ENCODE peak calls at places on chromosome 22, in five cellular contexts. D is hepatocyte, I is endodermal cell, T is Caco-2, R is heart right ventricle. X is an unnamed sample.

GRCh38 chr22:16949561-16949960 is 58.5 kb downstream of the GAB4 start:
- DNase-seq in I (no peak), D (no peak), R (no peak), T (no peak), X (no peak)

GRCh38 chr22:26502688-26503561 is 9.3 kb downstream of the TFIP11 start:
- DNase-seq in T (no peak), D (peak), R (peak), I (peak), X (peak)

GRCh38 chr22:35986085-35986484 is 42.5 kb downstream of the RBFOX2 start:
- DNase-seq in T (no peak), I (no peak), D (no peak), R (no peak), X (no peak)

GRCh38 chr22:37607010-37607911 is 1.4 kb upstream of the GGA1 start:
- DNase-seq in I (peak), R (peak), D (peak), T (peak), X (no peak)

GRCh38 chr22:41642711-41643110 is 21.6 kb downstream of the XRCC6 start:
- DNase-seq in R (no peak), T (no peak), D (no peak), I (no peak), X (no peak)

GRCh38 chr22:26168199-26168915 is 905 bp upstream of the SEZ6L start:
- DNase-seq in D (no peak), R (no peak), I (peak), T (no peak), X (no peak)

GRCh38 chr22:18955696-18956095 is 19.6 kb upstream of the PRODH start:
- DNase-seq in R (no peak), I (no peak), T (peak), D (no peak), X (no peak)

GRCh38 chr22:43883012-43883661 is 8.7 kb downstream of the PNPLA5 start:
- DNase-seq in R (no peak), D (peak), T (peak), I (peak), X (peak)

GRCh38 chr22:41862160-41862529 is 29.2 kb downstream of the SREBF2 start:
- DNase-seq in T (no peak), D (peak), I (no peak), R (no peak), X (peak)

GRCh38 chr22:38088723-38089473 is 4.9 kb upstream of the SLC16A8 start:
- DNase-seq in I (no peak), R (no peak), T (no peak), D (no peak), X (no peak)

GRCh38 chr22:23781533-23781932 is 5.2 kb upstream of the SMARCB1 start:
- DNase-seq in R (no peak), T (peak), D (peak), I (no peak), X (no peak)

GRCh38 chr22:22720201-22720723 is 75.8 kb downstream of the GGTLC2 start:
- DNase-seq in D (peak), I (peak), T (peak), R (no peak), X (peak)

GRCh38 chr22:26679003-26679629 is 21.7 kb downstream of the MIAT start:
- DNase-seq in T (peak), R (peak), I (peak), D (peak), X (no peak)

GRCh38 chr22:20522134-20522827 is 14.9 kb downstream of the MED15 start:
- DNase-seq in T (no peak), I (no peak), D (no peak), R (no peak), X (no peak)

GRCh38 chr22:26887916-26888315 is 230.5 kb downstream of the MIAT start:
- DNase-seq in I (no peak), D (no peak), T (no peak), R (no peak), X (no peak)

GRCh38 chr22:24810043-24810749 is 4.2 kb downstream of the SGSM1 start:
- DNase-seq in T (no peak), I (peak), D (peak), R (peak), X (no peak)

GRCh38 chr22:19429950-19430889 is 1.3 kb downstream of the HIRA start:
- DNase-seq in T (no peak), I (peak), D (peak), R (peak), X (no peak)

GRCh38 chr22:22009661-22010060 is 27.1 kb upstream of the TOP3B start:
- DNase-seq in R (no peak), D (no peak), T (no peak), I (no peak), X (no peak)

GRCh38 chr22:48643066-48643731 is 1184.5 kb downstream of the BRD1 start:
- DNase-seq in D (no peak), R (no peak), T (no peak), I (no peak), X (no peak)

GRCh38 chr22:26981111-26981510 is 323.7 kb downstream of the MIAT start:
- DNase-seq in T (no peak), D (no peak), R (no peak), I (no peak), X (no peak)

GRCh38 chr22:30204742-30205111 is 41.8 kb downstream of the LIF start:
- DNase-seq in R (no peak), D (peak), I (no peak), T (no peak), X (no peak)

GRCh38 chr22:17120281-17120680 is 879 bp downstream of the TMEM121B start:
- DNase-seq in R (peak), D (peak), I (peak), T (peak), X (no peak)

GRCh38 chr22:49850021-49850911 is 3.4 kb upstream of the ZBED4 start:
- DNase-seq in R (no peak), T (no peak), D (no peak), I (no peak), X (no peak)

GRCh38 chr22:49849161-49850020 is 4.3 kb upstream of the ZBED4 start:
- DNase-seq in I (no peak), R (no peak), T (no peak), D (no peak), X (no peak)

GRCh38 chr22:49848690-49849160 is 4.9 kb upstream of the ZBED4 start:
- DNase-seq in D (no peak), T (no peak), R (no peak), I (no peak), X (no peak)

GRCh38 chr22:49845666-49846459 is 7.8 kb upstream of the ZBED4 start:
- DNase-seq in D (no peak), T (no peak), I (no peak), R (no peak), X (no peak)

DNA sequence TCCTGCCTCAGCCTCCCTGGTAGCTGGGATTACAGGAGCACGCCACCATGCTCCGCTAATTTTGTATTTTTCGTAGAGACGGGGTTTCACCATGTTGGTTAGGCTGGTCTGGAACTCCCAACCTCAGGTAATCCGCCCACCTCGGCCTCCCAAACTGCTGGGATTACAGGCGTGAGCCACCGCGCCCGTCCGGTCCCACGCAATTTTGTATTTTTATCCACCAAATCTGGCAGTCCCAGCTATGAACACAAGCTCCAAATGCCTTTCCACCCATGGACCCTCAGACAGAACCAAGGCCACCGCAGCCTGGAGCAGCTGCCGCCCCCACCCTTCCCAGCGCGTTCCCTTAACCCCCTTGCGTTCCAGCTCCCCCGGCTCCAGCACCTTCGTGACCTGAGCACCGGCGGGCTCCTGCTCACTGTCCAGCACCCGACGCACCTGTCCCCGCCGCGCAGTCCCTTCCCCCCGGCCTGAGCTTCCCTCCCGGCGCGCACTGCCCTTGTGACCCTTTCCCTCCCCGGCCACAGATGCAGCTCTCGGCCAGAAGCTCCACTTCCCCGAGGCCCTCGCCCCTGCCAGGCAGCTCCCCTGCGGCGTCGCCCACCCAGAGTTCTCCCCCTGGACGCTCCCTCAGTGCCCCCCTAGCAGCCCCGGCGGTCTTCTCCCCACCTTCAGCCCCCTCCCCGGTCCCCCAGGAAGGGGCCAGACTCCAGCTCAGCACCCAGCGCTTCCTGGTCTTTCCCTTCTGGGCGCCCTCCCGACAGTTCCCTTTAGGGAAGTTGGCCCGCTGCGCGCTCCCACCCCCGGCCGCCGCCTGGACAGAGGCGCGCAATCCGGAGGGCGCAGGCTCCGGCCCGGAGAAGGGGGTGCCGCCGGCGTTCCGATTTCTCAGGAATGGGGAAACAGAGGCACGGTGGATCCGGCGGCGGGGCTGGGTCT is 5.6 kb upstream of the ZBED4 start:
- DNase-seq in R (no peak), T (no peak), D (no peak), I (peak), X (no peak)
- H3K4me3 ChIP-seq in R (peak), T (peak), D (peak), I (peak), X (no peak)

GRCh38 chr22:39504071-39504470 is 2.0 kb downstream of the MIEF1 start:
- DNase-seq in D (no peak), I (no peak), R (no peak), T (no peak), X (no peak)
- H3K4me3 ChIP-seq in D (no peak), I (no peak), R (no peak), T (no peak), X (no peak)

GRCh38 chr22:50696251-50696798 is 23.7 kb downstream of the SHANK3 start:
- DNase-seq in D (no peak), T (no peak), R (no peak), I (no peak), X (no peak)
- H3K4me3 ChIP-seq in D (no peak), T (no peak), R (peak), I (no peak), X (no peak)

GRCh38 chr22:45552580-45553332 is 50.1 kb downstream of the FBLN1 start:
- DNase-seq in R (peak), D (peak), I (peak), T (no peak), X (no peak)

GRCh38 chr22:45552017-45552411 is 49.3 kb downstream of the FBLN1 start:
- DNase-seq in I (peak), D (no peak), T (no peak), R (no peak), X (no peak)

GRCh38 chr22:45554861-45555260 is 52.2 kb downstream of the FBLN1 start:
- DNase-seq in T (no peak), R (no peak), I (no peak), D (no peak), X (no peak)

GRCh38 chr22:45553333-45554039 is 50.8 kb downstream of the FBLN1 start:
- DNase-seq in R (peak), I (peak), D (peak), T (peak), X (no peak)

DNA sequence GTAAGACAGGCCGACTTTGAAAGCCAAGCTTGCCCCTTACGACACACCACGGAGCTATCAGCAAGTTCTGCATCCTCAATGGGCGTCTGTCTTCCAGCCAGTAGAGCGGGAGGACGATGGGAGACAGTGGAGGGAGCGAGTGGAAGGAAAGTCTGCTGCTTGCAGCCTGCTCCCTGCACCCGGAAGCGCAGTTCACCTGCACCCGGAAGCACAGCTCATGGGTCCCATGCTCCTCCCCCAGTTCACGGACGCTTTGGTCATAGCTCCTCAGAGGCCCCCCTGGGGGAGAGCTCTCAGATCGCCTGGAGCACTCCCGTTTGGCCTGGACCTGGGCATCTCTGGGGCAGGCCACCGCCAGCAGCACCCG is 51.3 kb downstream of the FBLN1 start:
- DNase-seq in I (no peak), R (no peak), T (no peak), D (no peak), X (no peak)
- H3K4me3 ChIP-seq in I (no peak), R (no peak), T (no peak), D (no peak), X (no peak)

GRCh38 chr22:31829505-31829904 is 75.7 kb downstream of the DEPDC5 start:
- DNase-seq in R (no peak), T (no peak), D (peak), I (no peak), X (no peak)
- H3K4me3 ChIP-seq in R (no peak), T (no peak), D (no peak), I (no peak), X (no peak)

GRCh38 chr22:46577361-46578249 is 40.2 kb upstream of the CELSR1 start:
- DNase-seq in D (peak), I (peak), R (no peak), T (no peak), X (no peak)

GRCh38 chr22:46574993-46575914 is 37.8 kb upstream of the CELSR1 start:
- DNase-seq in T (peak), R (peak), D (peak), I (peak), X (no peak)

GRCh38 chr22:46578251-46578823 is 40.9 kb upstream of the CELSR1 start:
- DNase-seq in D (peak), T (peak), R (no peak), I (peak), X (no peak)

GRCh38 chr22:46575915-46576555 is 38.6 kb upstream of the CELSR1 start:
- DNase-seq in R (no peak), D (peak), I (no peak), T (no peak), X (no peak)

GRCh38 chr22:46576556-46577351 is 39.3 kb upstream of the CELSR1 start:
- DNase-seq in D (peak), I (peak), R (no peak), T (no peak), X (no peak)
- H3K4me3 ChIP-seq in D (peak), I (peak), R (peak), T (peak), X (peak)

GRCh38 chr22:28706845-28707244 is 27.2 kb upstream of the TTC28 start:
- DNase-seq in D (no peak), T (no peak), R (no peak), I (no peak), X (peak)

GRCh38 chr22:28703436-28703835 is 23.8 kb upstream of the TTC28 start:
- DNase-seq in D (no peak), I (no peak), T (no peak), R (no peak), X (no peak)

DNA sequence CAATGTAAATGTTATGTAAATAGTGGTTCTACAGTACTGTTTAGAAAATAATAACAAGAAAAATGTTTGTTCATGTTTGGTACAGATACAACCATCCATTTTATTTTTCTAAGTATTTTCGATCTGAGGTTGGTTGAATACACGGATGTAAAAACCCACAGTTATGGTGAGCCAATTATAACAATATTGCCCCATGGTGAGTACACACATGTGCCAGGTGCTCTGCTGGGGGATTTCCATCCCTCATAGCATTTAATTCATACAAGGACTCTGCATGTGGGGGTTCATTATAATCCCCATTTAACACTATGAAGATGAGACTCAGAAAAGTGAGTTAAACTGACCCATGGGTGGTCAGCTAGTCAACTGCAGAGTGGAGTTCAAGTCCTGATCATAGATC is 23.3 kb upstream of the TTC28 start:
- DNase-seq in D (no peak), I (no peak), T (no peak), R (no peak), X (no peak)
- H3K4me3 ChIP-seq in D (no peak), I (no peak), T (no peak), R (no peak), X (no peak)

X was measured in GM12864.